ENCODE peak calls at places on chromosome 22, in four cellular contexts. One of them, this sample, is unnamed.

GRCh38 chr22:17303441-17303839 is 65.8 kb upstream of the CECR2 start:
- DNase-seq in AG10803: no peak
- DNase-seq in endothelial cell: no peak
- DNase-seq in body of pancreas: no peak
- DNase-seq in this sample: no peak

GRCh38 chr22:31879585-31879984 is 64.8 kb upstream of the YWHAH start:
- DNase-seq in AG10803: no peak
- DNase-seq in endothelial cell: no peak
- DNase-seq in body of pancreas: no peak
- DNase-seq in this sample: no peak

GRCh38 chr22:26318975-26319374 is 110.1 kb upstream of the ASPHD2 start:
- DNase-seq in body of pancreas: no peak
- DNase-seq in endothelial cell: peak; percentile 67
- DNase-seq in AG10803: peak; percentile 31
- DNase-seq in this sample: no peak

GRCh38 chr22:42934338-42934737 is 77.3 kb upstream of the ARFGAP3 start:
- DNase-seq in AG10803: no peak
- DNase-seq in body of pancreas: no peak
- DNase-seq in endothelial cell: no peak
- DNase-seq in this sample: no peak

GRCh38 chr22:27962268-27963191 is 43.5 kb upstream of the PITPNB start:
- DNase-seq in AG10803: peak; percentile 30
- DNase-seq in endothelial cell: no peak
- DNase-seq in body of pancreas: no peak
- DNase-seq in this sample: peak; percentile 27

GRCh38 chr22:21094911-21095772 is 49.4 kb downstream of the LRRC74B start:
- DNase-seq in endothelial cell: no peak
- DNase-seq in AG10803: no peak
- DNase-seq in body of pancreas: no peak
- DNase-seq in this sample: no peak

GRCh38 chr22:44870021-44870420 is 117.6 kb downstream of the ARHGAP8 start:
- DNase-seq in endothelial cell: no peak
- DNase-seq in AG10803: peak; percentile 18
- DNase-seq in body of pancreas: no peak
- DNase-seq in this sample: no peak

GRCh38 chr22:43811777-43812148 is 342 bp downstream of the EFCAB6 start:
- DNase-seq in body of pancreas: no peak
- DNase-seq in endothelial cell: no peak
- DNase-seq in AG10803: peak; percentile 42
- DNase-seq in this sample: no peak

GRCh38 chr22:20868225-20868944 is 9.6 kb downstream of the SNAP29 start:
- DNase-seq in body of pancreas: no peak
- DNase-seq in AG10803: peak; percentile 45
- DNase-seq in endothelial cell: no peak
- DNase-seq in this sample: no peak

GRCh38 chr22:32042924-32043323 is at the start of gene SLC5A1:
- DNase-seq in body of pancreas: peak; percentile 83
- DNase-seq in AG10803: no peak
- DNase-seq in endothelial cell: no peak
- DNase-seq in this sample: no peak

GRCh38 chr22:18110194-18110943 is at the start of gene TUBA8:
- DNase-seq in body of pancreas: peak; percentile 65
- DNase-seq in endothelial cell: peak; percentile 46
- DNase-seq in AG10803: peak; percentile 19
- DNase-seq in this sample: peak; percentile 20

GRCh38 chr22:42324991-42325710 is 54.7 kb upstream of the TCF20 start:
- DNase-seq in AG10803: no peak
- DNase-seq in endothelial cell: no peak
- DNase-seq in body of pancreas: no peak
- DNase-seq in this sample: no peak

GRCh38 chr22:32949719-32950118 is 108.5 kb downstream of the SYN3 start:
- DNase-seq in body of pancreas: no peak
- DNase-seq in endothelial cell: no peak
- DNase-seq in AG10803: no peak
- DNase-seq in this sample: no peak

GRCh38 chr22:20783844-20784723 is 10.2 kb downstream of the SERPIND1 start:
- DNase-seq in endothelial cell: peak; percentile 51
- DNase-seq in AG10803: peak; percentile 58
- DNase-seq in body of pancreas: peak; percentile 31
- DNase-seq in this sample: peak; percentile 70

GRCh38 chr22:20438678-20439492 is 1.3 kb upstream of the SCARF2 start:
- DNase-seq in endothelial cell: no peak
- DNase-seq in AG10803: no peak
- DNase-seq in body of pancreas: no peak
- DNase-seq in this sample: no peak

GRCh38 chr22:30596886-30597285 is 5.2 kb upstream of the PES1 start:
- DNase-seq in endothelial cell: no peak
- DNase-seq in AG10803: no peak
- DNase-seq in body of pancreas: peak; percentile 49
- DNase-seq in this sample: no peak

DNA sequence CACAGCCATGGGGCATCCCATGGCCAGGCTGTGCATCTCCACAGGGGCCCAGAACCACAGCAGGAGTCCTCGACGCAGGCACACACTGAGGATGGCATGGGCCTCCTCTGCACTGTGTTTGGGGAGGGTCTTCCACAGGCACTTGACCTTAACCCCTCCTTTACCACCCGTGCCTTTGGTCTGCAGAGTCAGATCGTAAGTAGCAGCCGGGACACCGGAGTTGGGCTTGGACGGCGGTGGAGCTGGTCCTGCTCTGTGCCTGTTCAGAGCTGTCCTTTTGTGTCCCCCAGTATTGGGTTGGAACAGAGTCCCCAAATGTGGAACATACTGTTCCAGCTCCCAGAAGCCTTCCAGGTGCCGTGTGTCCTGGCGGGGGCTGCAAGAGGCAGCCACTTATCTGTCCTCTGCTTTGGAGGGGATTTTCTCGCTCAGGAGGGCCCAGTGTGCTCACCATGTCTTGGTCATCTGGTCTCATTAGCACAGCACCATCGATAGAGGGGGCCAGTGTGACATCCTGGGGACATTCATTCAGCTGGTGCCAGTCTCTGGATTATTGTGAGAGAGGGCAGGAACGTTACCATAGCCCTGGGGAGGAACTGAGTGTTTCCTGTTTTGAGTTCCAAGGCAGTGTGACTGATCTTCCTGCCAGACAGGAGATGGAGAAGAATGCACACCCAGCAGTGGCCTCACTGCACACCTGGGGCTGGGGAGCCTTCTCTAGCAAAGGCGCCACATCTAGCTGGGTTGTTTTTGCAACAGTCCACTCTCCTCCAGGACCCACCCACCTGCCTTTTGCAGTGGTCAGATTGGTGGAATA is 12.4 kb downstream of the CRELD2 start:
- DNase-seq in body of pancreas: peak; percentile 91
- DNase-seq in endothelial cell: peak; percentile 70
- DNase-seq in AG10803: peak; percentile 69
- DNase-seq in this sample: peak; percentile 43
- TF ChIP-seq CTCF in body of pancreas: peak; percentile 76
- TF ChIP-seq CTCF in endothelial cell: peak; percentile 30
- TF ChIP-seq CTCF in AG10803: peak; percentile 59
- TF ChIP-seq CTCF in this sample: peak; percentile 61

GRCh38 chr22:46845281-46846153 is 83.1 kb downstream of the TBC1D22A start:
- DNase-seq in AG10803: peak; percentile 61
- DNase-seq in body of pancreas: no peak
- DNase-seq in endothelial cell: no peak
- DNase-seq in this sample: peak; percentile 73
- TF ChIP-seq CTCF in AG10803: peak; percentile 70
- TF ChIP-seq CTCF in body of pancreas: peak; percentile 10
- TF ChIP-seq CTCF in endothelial cell: no peak
- TF ChIP-seq CTCF in this sample: peak; percentile 56

DNA sequence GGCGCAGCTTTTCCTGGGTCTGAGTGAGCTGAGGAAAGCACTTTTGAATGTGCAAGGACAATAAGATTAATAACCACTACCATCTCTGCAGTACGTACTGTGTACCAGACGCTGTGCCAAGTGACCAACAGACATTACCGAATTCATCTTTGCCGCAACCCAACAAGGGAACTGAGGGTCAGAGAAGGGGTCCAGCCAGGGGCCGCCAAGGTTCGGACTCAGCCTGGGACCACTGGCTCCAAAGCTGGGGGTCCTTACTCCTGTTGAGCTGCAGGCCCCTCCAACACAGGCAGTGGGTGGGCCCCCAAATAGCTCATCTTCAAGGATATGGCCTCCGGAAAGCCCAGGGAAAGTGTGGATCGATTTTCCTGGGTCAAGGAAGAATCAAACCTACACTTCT is 55.0 kb upstream of the EMID1 start:
- DNase-seq in endothelial cell: no peak
- DNase-seq in body of pancreas: no peak
- DNase-seq in AG10803: no peak
- DNase-seq in this sample: no peak
- TF ChIP-seq CTCF in endothelial cell: no peak
- TF ChIP-seq CTCF in body of pancreas: no peak
- TF ChIP-seq CTCF in AG10803: no peak
- TF ChIP-seq CTCF in this sample: no peak

GRCh38 chr22:47854226-47854625 is 1091.8 kb downstream of the TBC1D22A start:
- DNase-seq in endothelial cell: no peak
- DNase-seq in body of pancreas: no peak
- DNase-seq in AG10803: peak; percentile 56
- DNase-seq in this sample: no peak

GRCh38 chr22:47848384-47848920 is 1086.0 kb downstream of the TBC1D22A start:
- DNase-seq in AG10803: peak; percentile 20
- DNase-seq in body of pancreas: no peak
- DNase-seq in endothelial cell: no peak
- DNase-seq in this sample: no peak

GRCh38 chr22:47854680-47855079 is 1092.2 kb downstream of the TBC1D22A start:
- DNase-seq in AG10803: no peak
- DNase-seq in body of pancreas: no peak
- DNase-seq in endothelial cell: no peak
- DNase-seq in this sample: no peak

GRCh38 chr22:47850644-47851151 is 1088.2 kb downstream of the TBC1D22A start:
- DNase-seq in endothelial cell: no peak
- DNase-seq in body of pancreas: no peak
- DNase-seq in AG10803: no peak
- DNase-seq in this sample: peak; percentile 15

DNA sequence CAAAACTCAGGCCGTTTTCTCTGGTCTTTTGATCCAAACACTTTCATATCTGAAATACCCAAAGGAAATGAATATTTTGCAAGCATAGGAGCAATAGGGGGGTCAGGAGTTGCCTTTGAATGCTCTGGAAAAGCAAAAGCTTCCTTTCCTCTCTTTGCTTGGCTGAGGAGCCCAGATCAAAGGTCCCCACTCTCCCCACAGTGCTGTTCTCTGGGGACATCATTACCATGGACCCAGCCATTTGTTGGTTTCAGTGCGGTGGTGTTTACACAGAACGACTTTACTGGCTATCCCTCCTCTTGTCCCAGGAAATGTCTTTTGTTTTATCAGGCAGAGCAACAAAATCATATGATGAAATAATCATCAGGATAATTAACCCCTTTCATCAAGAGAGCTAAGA is 1089.1 kb downstream of the TBC1D22A start:
- DNase-seq in endothelial cell: no peak
- DNase-seq in AG10803: no peak
- DNase-seq in body of pancreas: no peak
- DNase-seq in this sample: no peak
- TF ChIP-seq CTCF in endothelial cell: no peak
- TF ChIP-seq CTCF in AG10803: no peak
- TF ChIP-seq CTCF in body of pancreas: no peak
- TF ChIP-seq CTCF in this sample: no peak

GRCh38 chr22:24400037-24400725 is 27.2 kb upstream of the ADORA2A start:
- DNase-seq in body of pancreas: no peak
- DNase-seq in AG10803: no peak
- DNase-seq in endothelial cell: no peak
- DNase-seq in this sample: no peak
- TF ChIP-seq CTCF in body of pancreas: no peak
- TF ChIP-seq CTCF in AG10803: no peak
- TF ChIP-seq CTCF in endothelial cell: no peak
- TF ChIP-seq CTCF in this sample: no peak

GRCh38 chr22:37661160-37661924 is 2.8 kb downstream of the PDXP start:
- DNase-seq in body of pancreas: no peak
- DNase-seq in AG10803: peak; percentile 78
- DNase-seq in endothelial cell: no peak
- DNase-seq in this sample: peak; percentile 77
- TF ChIP-seq CTCF in body of pancreas: no peak
- TF ChIP-seq CTCF in AG10803: peak; percentile 71
- TF ChIP-seq CTCF in endothelial cell: no peak
- TF ChIP-seq CTCF in this sample: peak; percentile 70

DNA sequence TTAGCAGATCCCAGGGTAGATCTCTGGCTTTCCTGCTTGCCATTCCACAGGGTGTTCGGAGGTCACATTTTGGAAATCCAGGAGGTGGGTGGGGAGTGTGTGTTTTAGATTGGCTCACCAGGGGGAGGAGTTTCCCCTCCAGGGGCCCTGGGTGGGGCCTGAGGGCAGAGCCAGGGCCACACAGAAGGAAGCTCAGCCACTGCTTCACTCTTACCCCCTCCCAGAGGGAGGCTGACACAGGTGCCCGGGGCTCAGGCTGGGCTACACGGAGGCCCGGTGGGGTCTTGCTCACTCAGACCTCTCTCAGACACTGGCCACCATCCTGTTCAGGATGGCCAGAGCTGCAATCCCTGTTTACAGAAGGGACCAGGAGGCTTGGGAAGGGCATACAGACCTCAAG is 2.5 kb downstream of the WNT7B start:
- DNase-seq in AG10803: no peak
- DNase-seq in endothelial cell: no peak
- DNase-seq in body of pancreas: no peak
- DNase-seq in this sample: no peak
- TF ChIP-seq CTCF in AG10803: no peak
- TF ChIP-seq CTCF in endothelial cell: no peak
- TF ChIP-seq CTCF in body of pancreas: no peak
- TF ChIP-seq CTCF in this sample: no peak

GRCh38 chr22:23522642-23523251 is 57.3 kb downstream of the IGLL1 start:
- DNase-seq in body of pancreas: no peak
- DNase-seq in endothelial cell: no peak
- DNase-seq in AG10803: no peak
- DNase-seq in this sample: peak; percentile 18

GRCh38 chr22:23519442-23520177 is 60.5 kb downstream of the IGLL1 start:
- DNase-seq in AG10803: no peak
- DNase-seq in endothelial cell: no peak
- DNase-seq in body of pancreas: no peak
- DNase-seq in this sample: no peak

GRCh38 chr22:23520875-23521441 is 59.1 kb downstream of the IGLL1 start:
- DNase-seq in body of pancreas: no peak
- DNase-seq in AG10803: peak; percentile 15
- DNase-seq in endothelial cell: no peak
- DNase-seq in this sample: peak; percentile 46

GRCh38 chr22:23523746-23524145 is 56.3 kb downstream of the IGLL1 start:
- DNase-seq in AG10803: no peak
- DNase-seq in endothelial cell: no peak
- DNase-seq in body of pancreas: no peak
- DNase-seq in this sample: no peak

GRCh38 chr22:23521442-23522113 is 58.5 kb downstream of the IGLL1 start:
- DNase-seq in AG10803: peak; percentile 74
- DNase-seq in body of pancreas: peak; percentile 96
- DNase-seq in endothelial cell: peak; percentile 97
- DNase-seq in this sample: peak; percentile 93
- TF ChIP-seq CTCF in AG10803: no peak
- TF ChIP-seq CTCF in body of pancreas: no peak
- TF ChIP-seq CTCF in endothelial cell: no peak
- TF ChIP-seq CTCF in this sample: no peak